ENCODE peak calls at places on chromosome 9, in six cellular contexts. One of them, this sample, is unnamed.

GRCh38 chr9:134341306-134341705 is 15.1 kb downstream of the RXRA start:
- DNase-seq in activated B cell treated with CpG ODN at 0.5 μM for 24 hours: no peak
- DNase-seq in mesothelial cell of epicardium: no peak
- DNase-seq in kidney epithelial cell: no peak
- DNase-seq in GM13977: no peak
- DNase-seq in A549: no peak
- DNase-seq in this sample: peak

GRCh38 chr9:13648676-13649075 is 369.2 kb upstream of the MPDZ start:
- DNase-seq in activated B cell treated with CpG ODN at 0.5 μM for 24 hours: no peak
- DNase-seq in mesothelial cell of epicardium: no peak
- DNase-seq in kidney epithelial cell: no peak
- DNase-seq in GM13977: no peak
- DNase-seq in A549: no peak
- DNase-seq in this sample: no peak

GRCh38 chr9:15501179-15501578 is 9.6 kb downstream of the PSIP1 start:
- DNase-seq in activated B cell treated with CpG ODN at 0.5 μM for 24 hours: no peak
- DNase-seq in mesothelial cell of epicardium: no peak
- DNase-seq in kidney epithelial cell: no peak
- DNase-seq in GM13977: no peak
- DNase-seq in A549: no peak
- DNase-seq in this sample: no peak

GRCh38 chr9:137664676-137665075 is 45.9 kb downstream of the EHMT1 start:
- DNase-seq in activated B cell treated with CpG ODN at 0.5 μM for 24 hours: no peak
- DNase-seq in mesothelial cell of epicardium: no peak
- DNase-seq in kidney epithelial cell: no peak
- DNase-seq in GM13977: no peak
- DNase-seq in A549: peak
- DNase-seq in this sample: no peak

GRCh38 chr9:108142504-108143201 is 653.1 kb upstream of the KLF4 start:
- DNase-seq in activated B cell treated with CpG ODN at 0.5 μM for 24 hours: no peak
- DNase-seq in mesothelial cell of epicardium: no peak
- DNase-seq in kidney epithelial cell: no peak
- DNase-seq in GM13977: no peak
- DNase-seq in A549: no peak
- DNase-seq in this sample: no peak

GRCh38 chr9:79140751-79141150 is 431.0 kb upstream of the TLE4 start:
- DNase-seq in activated B cell treated with CpG ODN at 0.5 μM for 24 hours: no peak
- DNase-seq in mesothelial cell of epicardium: no peak
- DNase-seq in kidney epithelial cell: no peak
- DNase-seq in GM13977: no peak
- DNase-seq in A549: no peak
- DNase-seq in this sample: no peak

GRCh38 chr9:33260372-33260771 is 4.1 kb downstream of the BAG1 start:
- DNase-seq in activated B cell treated with CpG ODN at 0.5 μM for 24 hours: no peak
- DNase-seq in mesothelial cell of epicardium: no peak
- DNase-seq in kidney epithelial cell: no peak
- DNase-seq in GM13977: no peak
- DNase-seq in A549: no peak
- DNase-seq in this sample: no peak

GRCh38 chr9:77834898-77835505 is 186.9 kb upstream of the GNA14 start:
- DNase-seq in activated B cell treated with CpG ODN at 0.5 μM for 24 hours: no peak
- DNase-seq in mesothelial cell of epicardium: no peak
- DNase-seq in kidney epithelial cell: no peak
- DNase-seq in GM13977: no peak
- DNase-seq in A549: no peak
- DNase-seq in this sample: no peak

GRCh38 chr9:76586555-76587314 is 127.8 kb downstream of the GCNT1 start:
- DNase-seq in activated B cell treated with CpG ODN at 0.5 μM for 24 hours: no peak
- DNase-seq in mesothelial cell of epicardium: no peak
- DNase-seq in kidney epithelial cell: no peak
- DNase-seq in GM13977: no peak
- DNase-seq in A549: no peak
- DNase-seq in this sample: no peak

GRCh38 chr9:114374936-114375335 is 12.8 kb downstream of the AKNA start:
- DNase-seq in activated B cell treated with CpG ODN at 0.5 μM for 24 hours: no peak
- DNase-seq in mesothelial cell of epicardium: no peak
- DNase-seq in kidney epithelial cell: no peak
- DNase-seq in GM13977: no peak
- DNase-seq in A549: no peak
- DNase-seq in this sample: peak

GRCh38 chr9:128689293-128689770 is 310 bp downstream of the SET start:
- DNase-seq in activated B cell treated with CpG ODN at 0.5 μM for 24 hours: no peak
- DNase-seq in mesothelial cell of epicardium: no peak
- DNase-seq in kidney epithelial cell: no peak
- DNase-seq in GM13977: no peak
- DNase-seq in A549: peak
- DNase-seq in this sample: peak

GRCh38 chr9:33498387-33498786 is 24.7 kb upstream of the NOL6 start:
- DNase-seq in activated B cell treated with CpG ODN at 0.5 μM for 24 hours: no peak
- DNase-seq in mesothelial cell of epicardium: no peak
- DNase-seq in kidney epithelial cell: no peak
- DNase-seq in GM13977: no peak
- DNase-seq in A549: no peak
- DNase-seq in this sample: no peak

GRCh38 chr9:33111621-33112020 is 35.1 kb upstream of the SMU1 start:
- DNase-seq in activated B cell treated with CpG ODN at 0.5 μM for 24 hours: no peak
- DNase-seq in mesothelial cell of epicardium: no peak
- DNase-seq in kidney epithelial cell: no peak
- DNase-seq in GM13977: no peak
- DNase-seq in A549: no peak
- DNase-seq in this sample: no peak

GRCh38 chr9:33619666-33620404 is 95.8 kb downstream of the ANKRD18B start:
- DNase-seq in activated B cell treated with CpG ODN at 0.5 μM for 24 hours: no peak
- DNase-seq in mesothelial cell of epicardium: no peak
- DNase-seq in kidney epithelial cell: peak
- DNase-seq in GM13977: no peak
- DNase-seq in A549: peak
- DNase-seq in this sample: no peak

GRCh38 chr9:33415152-33416038 is 13.0 kb upstream of the AQP7 start:
- DNase-seq in activated B cell treated with CpG ODN at 0.5 μM for 24 hours: peak
- DNase-seq in mesothelial cell of epicardium: peak
- DNase-seq in kidney epithelial cell: no peak
- DNase-seq in GM13977: peak
- DNase-seq in A549: peak
- DNase-seq in this sample: no peak

GRCh38 chr9:101387871-101388506 is 3.2 kb upstream of the BAAT start:
- DNase-seq in activated B cell treated with CpG ODN at 0.5 μM for 24 hours: no peak
- DNase-seq in mesothelial cell of epicardium: no peak
- DNase-seq in kidney epithelial cell: peak
- DNase-seq in GM13977: no peak
- DNase-seq in A549: peak
- DNase-seq in this sample: no peak

GRCh38 chr9:108478431-108478837 is 377.4 kb downstream of the ACTL7B start:
- DNase-seq in activated B cell treated with CpG ODN at 0.5 μM for 24 hours: no peak
- DNase-seq in mesothelial cell of epicardium: no peak
- DNase-seq in kidney epithelial cell: no peak
- DNase-seq in GM13977: no peak
- DNase-seq in A549: peak
- DNase-seq in this sample: no peak

GRCh38 chr9:93950619-93951601 is 4.2 kb downstream of the BARX1 start:
- DNase-seq in activated B cell treated with CpG ODN at 0.5 μM for 24 hours: no peak
- DNase-seq in mesothelial cell of epicardium: peak
- DNase-seq in kidney epithelial cell: no peak
- DNase-seq in GM13977: peak
- DNase-seq in A549: no peak
- DNase-seq in this sample: no peak

GRCh38 chr9:112035166-112035816 is 138.7 kb downstream of the UGCG start:
- DNase-seq in activated B cell treated with CpG ODN at 0.5 μM for 24 hours: no peak
- DNase-seq in mesothelial cell of epicardium: no peak
- DNase-seq in kidney epithelial cell: no peak
- DNase-seq in GM13977: no peak
- DNase-seq in A549: no peak
- DNase-seq in this sample: no peak

GRCh38 chr9:129490583-129491485 is 130.1 kb downstream of the C9orf50 start:
- DNase-seq in activated B cell treated with CpG ODN at 0.5 μM for 24 hours: no peak
- DNase-seq in mesothelial cell of epicardium: no peak
- DNase-seq in kidney epithelial cell: no peak
- DNase-seq in GM13977: no peak
- DNase-seq in A549: peak
- DNase-seq in this sample: no peak

DNA sequence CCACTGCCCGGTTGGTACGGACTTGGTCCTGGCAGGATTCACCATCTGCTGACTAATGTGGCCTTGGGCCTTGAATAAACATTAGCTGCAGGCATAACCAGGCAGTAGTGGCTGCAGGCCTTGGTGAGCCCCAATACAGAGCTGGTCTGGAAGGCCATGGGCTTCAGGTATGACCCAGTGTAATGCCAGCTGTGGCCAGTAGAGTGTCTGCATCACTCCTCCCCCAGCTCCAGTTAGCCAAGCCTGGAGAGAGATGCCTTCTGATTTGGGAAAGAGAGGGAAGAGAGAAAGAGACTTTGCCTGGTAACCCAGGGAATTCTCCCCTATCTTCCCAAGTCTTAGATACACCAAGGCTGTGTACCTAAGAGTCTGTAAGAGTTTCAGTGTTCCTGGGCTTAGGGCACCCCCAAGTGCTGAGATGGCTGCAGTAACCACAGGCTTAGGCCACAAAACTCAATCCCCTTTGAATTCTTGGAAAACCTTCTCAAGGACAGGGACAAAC is 5.6 kb upstream of the C5 start:
- DNase-seq in activated B cell treated with CpG ODN at 0.5 μM for 24 hours: no peak
- DNase-seq in mesothelial cell of epicardium: no peak
- DNase-seq in kidney epithelial cell: no peak
- DNase-seq in GM13977: no peak
- DNase-seq in A549: peak
- DNase-seq in this sample: no peak
- TF ChIP-seq CTCF in activated B cell treated with CpG ODN at 0.5 μM for 24 hours: no peak
- TF ChIP-seq CTCF in mesothelial cell of epicardium: peak
- TF ChIP-seq CTCF in kidney epithelial cell: peak
- TF ChIP-seq CTCF in GM13977: no peak
- TF ChIP-seq CTCF in A549: peak
- TF ChIP-seq CTCF in this sample: peak

GRCh38 chr9:73911814-73912213 is 585.3 kb upstream of the RORB start:
- DNase-seq in activated B cell treated with CpG ODN at 0.5 μM for 24 hours: no peak
- DNase-seq in mesothelial cell of epicardium: no peak
- DNase-seq in kidney epithelial cell: no peak
- DNase-seq in GM13977: no peak
- DNase-seq in A549: no peak
- DNase-seq in this sample: no peak

GRCh38 chr9:73919712-73920111 is 577.4 kb upstream of the RORB start:
- DNase-seq in activated B cell treated with CpG ODN at 0.5 μM for 24 hours: no peak
- DNase-seq in mesothelial cell of epicardium: no peak
- DNase-seq in kidney epithelial cell: no peak
- DNase-seq in GM13977: no peak
- DNase-seq in A549: no peak
- DNase-seq in this sample: no peak

GRCh38 chr9:73916016-73916673 is 581.0 kb upstream of the RORB start:
- DNase-seq in activated B cell treated with CpG ODN at 0.5 μM for 24 hours: no peak
- DNase-seq in mesothelial cell of epicardium: no peak
- DNase-seq in kidney epithelial cell: no peak
- DNase-seq in GM13977: no peak
- DNase-seq in A549: peak
- DNase-seq in this sample: no peak
- TF ChIP-seq CTCF in activated B cell treated with CpG ODN at 0.5 μM for 24 hours: no peak
- TF ChIP-seq CTCF in mesothelial cell of epicardium: no peak
- TF ChIP-seq CTCF in kidney epithelial cell: peak
- TF ChIP-seq CTCF in GM13977: no peak
- TF ChIP-seq CTCF in A549: no peak
- TF ChIP-seq CTCF in this sample: no peak

GRCh38 chr9:110650261-110650660 is 18.3 kb upstream of the MUSK start:
- DNase-seq in activated B cell treated with CpG ODN at 0.5 μM for 24 hours: no peak
- DNase-seq in mesothelial cell of epicardium: no peak
- DNase-seq in kidney epithelial cell: no peak
- DNase-seq in GM13977: no peak
- DNase-seq in A549: no peak
- DNase-seq in this sample: no peak

GRCh38 chr9:110650991-110651411 is 17.6 kb upstream of the MUSK start:
- DNase-seq in activated B cell treated with CpG ODN at 0.5 μM for 24 hours: no peak
- DNase-seq in mesothelial cell of epicardium: no peak
- DNase-seq in kidney epithelial cell: no peak
- DNase-seq in GM13977: no peak
- DNase-seq in A549: no peak
- DNase-seq in this sample: no peak

GRCh38 chr9:110648698-110649097 is 19.9 kb upstream of the MUSK start:
- DNase-seq in activated B cell treated with CpG ODN at 0.5 μM for 24 hours: no peak
- DNase-seq in mesothelial cell of epicardium: no peak
- DNase-seq in kidney epithelial cell: no peak
- DNase-seq in GM13977: no peak
- DNase-seq in A549: no peak
- DNase-seq in this sample: no peak
- TF ChIP-seq CTCF in activated B cell treated with CpG ODN at 0.5 μM for 24 hours: no peak
- TF ChIP-seq CTCF in mesothelial cell of epicardium: no peak
- TF ChIP-seq CTCF in kidney epithelial cell: no peak
- TF ChIP-seq CTCF in GM13977: no peak
- TF ChIP-seq CTCF in A549: no peak
- TF ChIP-seq CTCF in this sample: no peak

DNA sequence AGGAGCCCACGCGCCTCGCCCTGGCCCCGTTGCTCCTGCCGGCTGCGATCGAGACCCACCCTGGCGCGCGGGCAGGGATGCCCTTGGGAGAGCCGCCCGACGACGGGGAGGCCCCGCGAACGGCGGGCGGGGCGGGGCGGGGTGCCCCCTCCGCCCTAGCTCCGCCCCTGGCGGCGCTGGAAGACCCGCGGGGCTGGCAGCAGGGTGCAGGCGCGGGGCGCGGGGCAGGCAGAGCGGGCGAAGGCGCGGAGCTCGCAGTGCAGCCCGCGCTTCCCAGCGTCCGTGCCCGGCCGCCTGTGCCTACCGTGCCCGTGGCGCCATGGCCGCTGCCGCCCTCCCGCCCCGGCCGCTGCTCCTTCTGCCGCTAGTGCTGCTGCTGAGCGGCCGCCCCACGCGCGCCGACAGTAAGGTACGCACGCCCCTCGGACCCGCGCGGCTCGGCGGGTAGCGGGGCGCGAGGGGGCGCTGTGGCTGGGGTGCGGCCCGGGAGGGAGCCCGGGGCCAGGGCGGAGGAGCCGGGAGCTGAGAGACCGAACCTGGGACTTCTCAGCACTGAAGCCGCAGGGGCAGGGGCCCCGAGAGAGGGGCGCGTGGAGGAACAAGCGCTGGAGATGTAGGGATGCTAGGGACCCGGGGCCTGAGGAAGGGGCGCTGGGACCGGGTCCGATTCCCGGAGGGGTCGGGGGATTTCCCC is at the start of gene OLFML2A:
- DNase-seq in activated B cell treated with CpG ODN at 0.5 μM for 24 hours: peak
- DNase-seq in mesothelial cell of epicardium: peak
- DNase-seq in kidney epithelial cell: no peak
- DNase-seq in GM13977: peak
- DNase-seq in A549: peak
- DNase-seq in this sample: no peak
- TF ChIP-seq CTCF in activated B cell treated with CpG ODN at 0.5 μM for 24 hours: no peak
- TF ChIP-seq CTCF in mesothelial cell of epicardium: peak
- TF ChIP-seq CTCF in kidney epithelial cell: peak
- TF ChIP-seq CTCF in GM13977: peak
- TF ChIP-seq CTCF in A549: peak
- TF ChIP-seq CTCF in this sample: peak

DNA sequence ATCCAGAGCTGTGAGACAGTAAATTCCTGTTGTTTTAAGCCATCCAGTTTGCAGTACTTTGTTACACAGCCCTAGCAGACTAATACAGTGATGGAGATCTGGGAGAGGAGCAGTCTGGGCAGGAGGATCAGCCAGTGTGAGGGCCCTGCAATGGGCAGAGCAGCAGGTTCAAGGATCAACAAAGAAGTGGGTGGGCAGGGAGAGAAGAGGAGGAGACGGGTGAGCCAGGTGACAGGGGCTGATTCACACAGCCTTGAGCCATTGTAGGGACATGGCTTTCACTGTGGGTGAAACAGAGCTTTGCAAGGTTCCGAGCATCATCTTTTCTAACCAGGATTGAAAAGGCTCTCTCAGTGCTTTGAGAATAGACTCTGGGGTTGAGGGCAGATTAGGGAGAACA is 88.2 kb upstream of the MVB12B start:
- DNase-seq in activated B cell treated with CpG ODN at 0.5 μM for 24 hours: no peak
- DNase-seq in mesothelial cell of epicardium: no peak
- DNase-seq in kidney epithelial cell: no peak
- DNase-seq in GM13977: no peak
- DNase-seq in A549: no peak
- DNase-seq in this sample: no peak
- TF ChIP-seq CTCF in activated B cell treated with CpG ODN at 0.5 μM for 24 hours: no peak
- TF ChIP-seq CTCF in mesothelial cell of epicardium: no peak
- TF ChIP-seq CTCF in kidney epithelial cell: no peak
- TF ChIP-seq CTCF in GM13977: no peak
- TF ChIP-seq CTCF in A549: no peak
- TF ChIP-seq CTCF in this sample: no peak

This sample was measured in CD14-positive monocyte.